ENCODE peak calls at places on chromosome 14, in eight cellular contexts. U is tibial artery; I is endodermal cell; V is IMR-90; N is CD8-positive, alpha-beta T cell; W is GM12878; E is right cardiac atrium; F is hepatocyte. H is an unnamed sample. For H3K9me3, the result is how much of the 10 kb centered on the place peaks cover.

GRCh38 chr14:99035268-99035667 is 236.7 kb downstream of the BCL11B start:
- DNase-seq in E (peak), I (no peak), F (peak), N (no peak), U (peak), V (no peak), W (no peak), H (no peak)

GRCh38 chr14:105065280-105066228 is at the start of gene GPR132:
- DNase-seq in F (peak), I (peak), W (peak), U (no peak), V (no peak), N (peak), E (peak), H (no peak)

GRCh38 chr14:31441273-31442110 is 15.8 kb downstream of the DTD2 start:
- DNase-seq in E (peak), N (no peak), F (no peak), I (no peak), U (no peak), W (no peak), V (peak), H (no peak)

GRCh38 chr14:99009875-99010274 is 262.1 kb downstream of the BCL11B start:
- DNase-seq in F (no peak), E (no peak), W (no peak), I (no peak), N (peak), V (no peak), U (no peak), H (no peak)

GRCh38 chr14:101635238-101636080 is 74.2 kb downstream of the DIO3 start:
- DNase-seq in F (no peak), W (no peak), U (no peak), N (no peak), V (no peak), I (no peak), E (no peak), H (no peak)

GRCh38 chr14:95362180-95362494 is 42.4 kb upstream of the CLMN start:
- DNase-seq in N (no peak), F (no peak), E (no peak), U (no peak), W (no peak), I (peak), V (no peak), H (no peak)

GRCh38 chr14:54002653-54003052 is 46.0 kb upstream of the BMP4 start:
- DNase-seq in F (peak), W (no peak), I (no peak), V (peak), U (no peak), E (no peak), N (no peak), H (no peak)

GRCh38 chr14:58738189-58738836 is 100.6 kb downstream of the DACT1 start:
- DNase-seq in F (no peak), I (no peak), W (no peak), V (peak), N (no peak), U (no peak), E (no peak), H (no peak)

GRCh38 chr14:69695664-69696527 is 71.0 kb upstream of the SRSF5 start:
- DNase-seq in U (no peak), N (no peak), E (peak), F (no peak), W (no peak), V (peak), I (peak), H (no peak)

GRCh38 chr14:30921305-30921704 is 46.9 kb downstream of the COCH start:
- DNase-seq in N (no peak), E (no peak), W (no peak), F (no peak), V (peak), U (no peak), I (no peak), H (no peak)

GRCh38 chr14:103542545-103543088 is 13.6 kb downstream of the TRMT61A start:
- DNase-seq in V (no peak), W (no peak), N (no peak), E (peak), I (peak), U (no peak), F (peak), H (peak)

GRCh38 chr14:96925422-96925821 is 128.2 kb downstream of the VRK1 start:
- DNase-seq in E (no peak), V (no peak), U (no peak), N (no peak), F (no peak), I (no peak), W (no peak), H (no peak)

GRCh38 chr14:98290596-98290995 is 981.4 kb downstream of the BCL11B start:
- DNase-seq in N (no peak), F (no peak), W (no peak), V (no peak), E (no peak), I (no peak), U (no peak), H (no peak)

GRCh38 chr14:101521306-101521935 is 39.9 kb upstream of the DIO3 start:
- DNase-seq in N (no peak), V (no peak), U (no peak), W (no peak), F (no peak), E (no peak), I (no peak), H (no peak)

GRCh38 chr14:99732436-99733220 is 48.5 kb downstream of the CYP46A1 start:
- DNase-seq in N (no peak), I (peak), W (no peak), F (no peak), V (no peak), U (peak), E (peak), H (no peak)

GRCh38 chr14:68626386-68626785 is 166.5 kb downstream of the ZFP36L1 start:
- DNase-seq in I (peak), E (peak), U (peak), V (no peak), N (peak), F (no peak), W (no peak), H (no peak)

GRCh38 chr14:20383636-20384035 is 29.7 kb downstream of the TEP1 start:
- DNase-seq in E (no peak), F (no peak), I (no peak), U (no peak), W (no peak), V (no peak), N (no peak), H (no peak)

GRCh38 chr14:99038401-99038800 is 233.6 kb downstream of the BCL11B start:
- DNase-seq in U (no peak), W (no peak), N (no peak), V (no peak), F (no peak), I (no peak), E (no peak), H (no peak)

GRCh38 chr14:104150201-104151027 is 12.0 kb downstream of the KIF26A start:
- DNase-seq in E (peak), I (peak), U (no peak), F (peak), V (no peak), W (no peak), N (no peak), H (no peak)

GRCh38 chr14:63745272-63745671 is 17.4 kb upstream of the SGPP1 start:
- DNase-seq in V (no peak), F (no peak), I (no peak), W (no peak), U (no peak), N (no peak), E (no peak), H (no peak)

GRCh38 chr14:101071493-101071891 is 168.0 kb upstream of the RTL1 start:
- DNase-seq in U (peak), V (no peak), N (peak), E (no peak), W (no peak), I (peak), F (peak), H (no peak)

GRCh38 chr14:104801284-104802119 is 601 bp downstream of the ZBTB42 start:
- DNase-seq in W (no peak), V (no peak), F (peak), N (no peak), U (no peak), E (peak), I (no peak), H (no peak)

GRCh38 chr14:104063998-104064397 is 21.5 kb upstream of the ASPG start:
- DNase-seq in E (no peak), I (no peak), W (no peak), U (no peak), V (no peak), N (no peak), F (no peak), H (no peak)

GRCh38 chr14:79278286-79278797 is 933.0 kb downstream of the DIO2 start:
- DNase-seq in N (no peak), U (no peak), W (no peak), F (no peak), E (no peak), I (no peak), V (no peak), H (no peak)

GRCh38 chr14:68509188-68509953 is 283.5 kb downstream of the ZFP36L1 start:
- DNase-seq in I (no peak), N (no peak), F (no peak), W (no peak), U (no peak), V (peak), E (no peak), H (peak)

GRCh38 chr14:99821519-99822165 is 28.4 kb downstream of the EML1 start:
- DNase-seq in N (no peak), V (peak), U (no peak), I (no peak), E (no peak), W (no peak), F (peak), H (no peak)

GRCh38 chr14:22052795-22053194 is 379.2 kb upstream of the OR4E1 start:
- DNase-seq in V (no peak), N (no peak), I (no peak), U (no peak), F (peak), W (no peak), E (no peak), H (no peak)

GRCh38 chr14:66509874-66510273 is 1.9 kb downstream of the GPHN start:
- DNase-seq in I (no peak), U (no peak), W (no peak), V (no peak), N (no peak), E (no peak), F (no peak), H (no peak)

GRCh38 chr14:104969741-104970230 is 8.4 kb downstream of the AHNAK2 start:
- DNase-seq in I (no peak), N (no peak), F (no peak), U (no peak), W (no peak), E (peak), V (no peak), H (no peak)

GRCh38 chr14:55129086-55129427 is at the start of gene LGALS3:
- DNase-seq in W (no peak), E (peak), N (peak), I (peak), V (peak), F (peak), U (peak), H (no peak)

GRCh38 chr14:18656627-18657026 is 55.7 kb downstream of the OR11H12 start:
- DNase-seq in N (no peak), F (no peak), V (no peak), E (no peak), W (no peak), U (no peak), I (no peak), H (no peak)
- H3K9me3 ChIP-seq in N (under half), F (under half), V (under half), E (under half), W (under half), U (under half), I (half or more), H (under half)

GRCh38 chr14:40679256-40679655 is 927.4 kb upstream of the LRFN5 start:
- DNase-seq in V (no peak), F (no peak), I (no peak), N (no peak), W (no peak), E (no peak), U (no peak), H (no peak)
- H3K9me3 ChIP-seq in V (under half), F (under half), I (under half), N (under half), W (under half), E (under half), U (under half), H (under half)

GRCh38 chr14:44297437-44297836 is 209.6 kb downstream of the FSCB start:
- DNase-seq in I (no peak), E (no peak), U (no peak), W (no peak), F (no peak), V (no peak), N (no peak), H (no peak)

GRCh38 chr14:44287858-44288257 is 219.2 kb downstream of the FSCB start:
- DNase-seq in F (no peak), N (no peak), V (no peak), W (no peak), E (no peak), I (no peak), U (no peak), H (no peak)

DNA sequence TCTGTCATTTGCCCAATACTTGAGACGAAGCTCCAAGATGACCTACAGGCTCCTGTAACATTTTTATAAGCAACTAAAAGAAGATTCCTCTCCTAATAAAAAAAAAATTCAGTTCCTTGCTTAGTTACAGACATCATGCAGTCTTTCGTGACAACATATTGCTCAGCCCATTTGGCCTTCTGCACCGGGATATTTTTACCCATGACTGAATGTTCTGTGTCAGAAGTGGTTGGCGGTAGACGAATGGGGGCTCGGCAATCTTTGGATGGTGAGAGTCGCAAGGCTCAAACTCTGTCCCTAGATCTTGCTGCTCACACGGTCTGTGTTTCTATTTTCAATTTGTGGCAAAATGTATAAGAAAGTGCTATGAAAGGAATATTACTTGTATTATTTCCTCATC is 215.6 kb downstream of the FSCB start:
- DNase-seq in W (no peak), U (no peak), I (no peak), N (no peak), V (no peak), E (no peak), F (no peak), H (no peak)
- H3K9me3 ChIP-seq in W (under half), U (under half), I (under half), N (under half), V (under half), E (under half), F (under half), H (under half)

DNA sequence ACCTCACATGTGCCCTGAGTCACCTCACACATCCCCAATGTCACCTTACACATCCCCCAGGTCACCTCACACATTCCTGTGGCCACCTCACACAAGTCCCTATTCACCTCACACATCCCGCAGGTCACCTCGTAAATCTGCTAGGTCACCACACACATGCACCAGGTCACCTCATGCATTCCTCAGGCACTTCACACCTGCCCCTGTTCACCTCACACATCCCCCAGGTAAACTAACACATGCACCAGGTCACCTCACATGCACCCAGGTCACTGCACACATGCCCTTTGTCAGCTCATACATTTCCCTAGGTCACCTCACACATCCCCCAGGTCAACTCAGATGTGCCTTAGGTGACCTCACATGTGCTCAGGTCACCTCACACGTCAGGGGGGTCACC is 639.8 kb downstream of the TMEM121 start:
- DNase-seq in F (no peak), U (no peak), W (no peak), I (no peak), N (no peak), E (no peak), V (no peak), H (no peak)
- H3K9me3 ChIP-seq in F (under half), U (under half), W (under half), I (under half), N (under half), E (under half), V (under half), H (under half)

GRCh38 chr14:44361083-44361482 is 146.0 kb downstream of the FSCB start:
- DNase-seq in W (no peak), U (no peak), E (no peak), N (no peak), V (no peak), F (no peak), I (no peak), H (no peak)
- H3K9me3 ChIP-seq in W (under half), U (under half), E (under half), N (under half), V (under half), F (under half), I (under half), H (under half)

GRCh38 chr14:29648045-29648444 is 279.6 kb downstream of the PRKD1 start:
- DNase-seq in N (no peak), W (no peak), F (no peak), E (no peak), V (peak), U (no peak), I (no peak), H (no peak)

GRCh38 chr14:29643415-29644206 is 284.0 kb downstream of the PRKD1 start:
- DNase-seq in W (no peak), F (no peak), U (no peak), N (no peak), I (no peak), E (no peak), V (peak), H (no peak)

GRCh38 chr14:29650554-29651269 is 276.9 kb downstream of the PRKD1 start:
- DNase-seq in V (no peak), N (no peak), W (no peak), U (no peak), F (no peak), I (no peak), E (no peak), H (no peak)

GRCh38 chr14:29649170-29649569 is 278.5 kb downstream of the PRKD1 start:
- DNase-seq in V (no peak), W (no peak), I (no peak), F (no peak), E (no peak), U (no peak), N (no peak), H (no peak)

DNA sequence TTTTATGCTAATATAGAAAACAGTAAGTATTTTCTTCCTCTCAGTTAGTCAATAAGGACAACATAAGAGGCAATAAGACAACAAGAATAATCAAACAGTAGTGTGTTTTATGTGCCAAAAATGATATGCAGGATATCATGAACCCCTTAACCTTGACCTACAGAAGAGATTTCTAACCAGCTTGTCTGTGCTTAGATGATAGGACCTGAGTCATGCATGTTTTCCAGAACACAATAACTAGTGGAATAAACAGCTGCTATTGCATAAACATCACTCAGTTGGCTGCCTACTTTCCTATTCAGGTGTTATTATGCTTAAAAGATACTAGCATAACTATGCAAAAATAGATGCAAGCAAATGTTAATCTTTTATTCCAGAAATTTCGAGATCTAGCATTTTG is 282.5 kb downstream of the PRKD1 start:
- DNase-seq in W (no peak), E (no peak), F (no peak), I (no peak), N (no peak), U (no peak), V (peak), H (no peak)
- H3K9me3 ChIP-seq in W (under half), E (under half), F (under half), I (under half), N (under half), U (under half), V (under half), H (under half)

GRCh38 chr14:26448181-26448855 is 149.5 kb downstream of the NOVA1 start:
- DNase-seq in V (no peak), F (no peak), E (no peak), W (no peak), N (no peak), I (peak), U (no peak), H (no peak)
- H3K9me3 ChIP-seq in V (under half), F (under half), E (under half), W (under half), N (under half), I (under half), U (under half), H (under half)

DNA sequence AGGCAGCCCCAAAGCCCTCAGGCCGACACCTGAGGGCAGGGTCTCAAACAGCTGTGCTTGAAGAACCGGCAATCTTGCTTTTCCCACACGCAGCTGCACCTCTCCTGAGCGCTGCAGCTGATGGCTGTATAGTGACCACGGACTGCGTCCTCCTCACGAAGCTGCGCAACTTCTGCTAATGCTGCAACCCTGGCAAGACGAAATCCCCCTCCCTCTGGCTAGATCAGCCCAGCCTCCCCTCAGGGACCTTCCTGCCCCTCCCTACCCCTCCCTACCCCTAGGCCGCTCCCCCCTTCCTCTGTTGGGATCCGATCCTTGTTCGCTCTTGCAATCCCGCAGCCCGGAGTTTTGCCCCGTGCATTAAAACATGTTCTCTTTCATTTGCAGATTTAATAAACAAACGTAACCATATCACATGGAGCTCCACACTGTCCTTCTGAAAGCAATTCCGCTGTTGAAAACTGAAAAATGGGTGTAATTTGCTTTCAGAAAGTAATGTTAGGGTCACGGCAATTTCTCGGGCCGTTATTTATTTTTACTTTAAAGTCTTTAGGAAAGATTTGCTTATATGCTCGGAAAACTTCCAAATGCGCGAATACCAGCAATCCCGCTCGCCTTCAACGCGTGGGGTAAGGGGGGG is 4.8 kb upstream of the PAX9 start:
- DNase-seq in V (no peak), I (no peak), W (no peak), N (no peak), E (no peak), F (no peak), U (no peak), H (peak)
- H3K9me3 ChIP-seq in V (under half), I (under half), W (under half), N (under half), E (under half), F (under half), U (under half), H (under half)

H was measured in H1.